ENCODE peak calls at places on chromosomes 3 and 15, in five cellular contexts. O, K, B, U and X are unnamed samples.

GRCh38 chr3:73107788-73108187 is 46.3 kb downstream of the EBLN2 start:
- DNase-seq in O (no peak), K (no peak), B (no peak), U (no peak), X (no peak)

GRCh38 chr3:9957214-9957613 is 5.0 kb upstream of the PRRT3 start:
- DNase-seq in O (no peak), K (peak; percentile 44), B (no peak), U (no peak), X (no peak)

GRCh38 chr3:183278479-183279088 is 25.5 kb downstream of the B3GNT5 start:
- DNase-seq in O (no peak), K (no peak), B (no peak), U (no peak), X (no peak)

GRCh38 chr15:65426216-65426853 is 3.6 kb upstream of the IGDCC4 start:
- DNase-seq in O (peak; percentile 3), K (no peak), B (no peak), U (no peak), X (no peak)

GRCh38 chr15:60674704-60675405 is 195.9 kb upstream of the ICE2 start:
- DNase-seq in O (no peak), K (no peak), B (no peak), U (no peak), X (no peak)

GRCh38 chr3:77902675-77903074 is 862.8 kb downstream of the ROBO2 start:
- DNase-seq in O (no peak), K (no peak), B (no peak), U (no peak), X (no peak)

GRCh38 chr15:91572110-91572509 is 281.4 kb upstream of the SLCO3A1 start:
- DNase-seq in O (no peak), K (peak; percentile 2), B (no peak), U (no peak), X (peak; percentile 93)

GRCh38 chr15:90760661-90761232 is 43.6 kb downstream of the BLM start:
- DNase-seq in O (no peak), K (no peak), B (no peak), U (no peak), X (no peak)

GRCh38 chr3:72960812-72961518 is 35.6 kb upstream of the PPP4R2 start:
- DNase-seq in O (peak; percentile 38), K (peak; percentile 53), B (no peak), U (no peak), X (no peak)

GRCh38 chr3:48765376-48765775 is 48.4 kb upstream of the IP6K2 start:
- DNase-seq in O (no peak), K (peak; percentile 8), B (no peak), U (no peak), X (no peak)

GRCh38 chr3:5480190-5480589 is 292.7 kb downstream of the EDEM1 start:
- DNase-seq in O (no peak), K (no peak), B (peak; percentile 30), U (no peak), X (no peak)

GRCh38 chr3:50246517-50246954 is 10.5 kb downstream of the GNAI2 start:
- DNase-seq in O (peak; percentile 50), K (peak; percentile 99), B (no peak), U (no peak), X (no peak)

GRCh38 chr3:197478746-197479668 is 76.8 kb downstream of the BDH1 start:
- DNase-seq in O (no peak), K (peak; percentile 82), B (no peak), U (no peak), X (no peak)

GRCh38 chr3:103440539-103441113 is 1005.8 kb downstream of the ZPLD1 start:
- DNase-seq in O (no peak), K (peak; percentile 11), B (no peak), U (no peak), X (no peak)

GRCh38 chr3:55686720-55687254 is 199.7 kb upstream of the WNT5A start:
- DNase-seq in O (no peak), K (peak; percentile 73), B (no peak), U (no peak), X (no peak)

GRCh38 chr15:70559223-70559823 is 204.0 kb downstream of the UACA start:
- DNase-seq in O (peak; percentile 27), K (peak; percentile 59), B (peak; percentile 45), U (peak; percentile 73), X (no peak)

GRCh38 chr15:50192926-50193595 is 11.1 kb downstream of the SLC27A2 start:
- DNase-seq in O (no peak), K (no peak), B (no peak), U (no peak), X (no peak)

GRCh38 chr3:129095285-129095684 is 26.3 kb downstream of the RAB43 start:
- DNase-seq in O (no peak), K (no peak), B (no peak), U (no peak), X (no peak)

GRCh38 chr3:190504354-190505125 is 9.3 kb upstream of the IL1RAP start:
- DNase-seq in O (no peak), K (no peak), B (no peak), U (no peak), X (no peak)

GRCh38 chr3:106114220-106114619 is 245.4 kb upstream of the CBLB start:
- DNase-seq in O (no peak), K (peak; percentile 64), B (no peak), U (no peak), X (no peak)

GRCh38 chr15:66502491-66502890 is 2.2 kb downstream of the RPL4 start:
- DNase-seq in O (no peak), K (no peak), B (no peak), U (no peak), X (no peak)

GRCh38 chr3:56192001-56192400 is 276.3 kb downstream of the ERC2 start:
- DNase-seq in O (no peak), K (no peak), B (no peak), U (no peak), X (no peak)

GRCh38 chr3:194277547-194278091 is 73.5 kb downstream of the CPN2 start:
- DNase-seq in O (peak; percentile 65), K (no peak), B (peak; percentile 52), U (no peak), X (no peak)

GRCh38 chr15:68382286-68383007 is 49.5 kb downstream of the ITGA11 start:
- DNase-seq in O (no peak), K (peak; percentile 50), B (no peak), U (peak; percentile 10), X (no peak)

GRCh38 chr3:159273608-159274007 is 471.8 kb downstream of the MFSD1 start:
- DNase-seq in O (peak; percentile 22), K (peak; percentile 65), B (no peak), U (no peak), X (no peak)

GRCh38 chr3:159821148-159821547 is 167.5 kb upstream of the IL12A start:
- DNase-seq in O (no peak), K (no peak), B (no peak), U (no peak), X (no peak)

GRCh38 chr15:100115711-100116090 is 226.1 kb downstream of the ADAMTS17 start:
- DNase-seq in O (no peak), K (no peak), B (no peak), U (no peak), X (no peak)

GRCh38 chr3:129087138-129087702 is 26.6 kb downstream of the GP9 start:
- DNase-seq in O (peak; percentile 45), K (peak; percentile 24), B (no peak), U (no peak), X (no peak)

GRCh38 chr3:39765575-39765974 is 43.8 kb upstream of the MYRIP start:
- DNase-seq in O (no peak), K (no peak), B (no peak), U (no peak), X (no peak)

GRCh38 chr3:124410471-124410870 is 319.8 kb upstream of the UMPS start:
- DNase-seq in O (no peak), K (peak; percentile 18), B (no peak), U (no peak), X (no peak)

GRCh38 chr15:67091073-67091965 is 25.9 kb downstream of the SMAD3 start:
- DNase-seq in O (peak; percentile 74), K (peak; percentile 92), B (peak; percentile 70), U (peak; percentile 67), X (no peak)

GRCh38 chr15:38862104-38862503 is 297.5 kb upstream of the RASGRP1 start:
- DNase-seq in O (no peak), K (peak; percentile 49), B (no peak), U (no peak), X (no peak)

GRCh38 chr3:43011638-43012037 is 32.5 kb downstream of the GASK1A start:
- DNase-seq in O (no peak), K (no peak), B (no peak), U (no peak), X (no peak)

GRCh38 chr15:70741107-70741511 is 22.2 kb downstream of the UACA start:
- DNase-seq in O (peak; percentile 62), K (peak; percentile 80), B (peak; percentile 76), U (no peak), X (no peak)

GRCh38 chr15:77944002-77944867 is 133.3 kb downstream of the TBC1D2B start:
- DNase-seq in O (peak; percentile 90), K (peak; percentile 81), B (peak; percentile 85), U (peak; percentile 56), X (no peak)

GRCh38 chr3:40350529-40350928 is 36.5 kb upstream of the ENTPD3 start:
- DNase-seq in O (no peak), K (no peak), B (no peak), U (no peak), X (no peak)

GRCh38 chr15:65077291-65077980 is 890 bp downstream of the KBTBD13 start:
- DNase-seq in O (no peak), K (no peak), B (no peak), U (no peak), X (no peak)

GRCh38 chr15:70410371-70410975 is 312.8 kb upstream of the TLE3 start:
- DNase-seq in O (no peak), K (no peak), B (no peak), U (no peak), X (no peak)